ENCODE peak calls at places on chromosomes 7 and 10, in four cellular contexts. T is adrenal gland, P is K562, K is A549. E is an unnamed sample. For H3K4me1, the result is how much of the 10 kb centered on the place peaks cover.

GRCh38 chr7:117458977-117459583 is 20.7 kb upstream of the CFTR start:
- DNase-seq in P (no peak), K (no peak), T (no peak), E (no peak)

GRCh38 chr7:132145466-132145865 is 430.8 kb downstream of the PLXNA4 start:
- DNase-seq in T (no peak), K (peak), P (no peak), E (no peak)

GRCh38 chr7:23918856-23919255 is 208.8 kb downstream of the STK31 start:
- DNase-seq in K (no peak), T (no peak), P (no peak), E (no peak)

GRCh38 chr7:26858735-26859134 is 5.7 kb downstream of the SKAP2 start:
- DNase-seq in P (no peak), K (no peak), T (no peak), E (no peak)

GRCh38 chr10:27447540-27447939 is 56.6 kb upstream of the RAB18 start:
- DNase-seq in T (no peak), K (no peak), P (no peak), E (no peak)

GRCh38 chr7:35596061-35596460 is 98.9 kb downstream of the HERPUD2 start:
- DNase-seq in K (no peak), P (peak), T (peak), E (no peak)

GRCh38 chr7:79434867-79435266 is 18.6 kb downstream of the MAGI2 start:
- DNase-seq in K (no peak), T (no peak), P (no peak), E (no peak)

GRCh38 chr7:101882595-101883564 is 65.5 kb downstream of the CUX1 start:
- DNase-seq in T (peak), P (peak), K (peak), E (peak)

GRCh38 chr7:1948377-1948796 is 278.3 kb downstream of the ELFN1 start:
- DNase-seq in P (no peak), T (no peak), K (no peak), E (no peak)

GRCh38 chr10:34244787-34245484 is 570.2 kb downstream of the PARD3 start:
- DNase-seq in T (no peak), K (no peak), P (no peak), E (no peak)

GRCh38 chr10:71246591-71247143 is 34.3 kb downstream of the UNC5B start:
- DNase-seq in P (no peak), T (no peak), K (peak), E (peak)

GRCh38 chr10:106515206-106515790 is 649.2 kb downstream of the SORCS1 start:
- DNase-seq in K (no peak), P (no peak), T (no peak), E (peak)

GRCh38 chr10:89301231-89301630 is 615 bp upstream of the IFIT2 start:
- DNase-seq in K (no peak), P (no peak), T (peak), E (no peak)

GRCh38 chr7:157391036-157391710 is 54.4 kb downstream of the DNAJB6 start:
- DNase-seq in P (no peak), K (no peak), T (no peak), E (no peak)

GRCh38 chr10:22927661-22928403 is at the start of gene ARMC3:
- DNase-seq in T (peak), P (peak), K (peak), E (peak)

GRCh38 chr7:4727914-4728705 is 46.0 kb downstream of the FOXK1 start:
- DNase-seq in P (no peak), T (no peak), K (no peak), E (no peak)
- H3K4me1 ChIP-seq in P (under half), T (under half), K (under half), E (under half)

GRCh38 chr7:668139-668871 is 58.2 kb upstream of the DNAAF5 start:
- DNase-seq in K (no peak), P (no peak), T (no peak), E (peak)
- H3K4me3 ChIP-seq in K (no peak), P (no peak), T (no peak), E (no peak)

GRCh38 chr10:77576007-77576367 is 61.6 kb downstream of the KCNMA1 start:
- DNase-seq in K (no peak), T (no peak), P (no peak), E (no peak)
- H3K4me1 ChIP-seq in K (under half), T (under half), P (under half), E (under half)

DNA sequence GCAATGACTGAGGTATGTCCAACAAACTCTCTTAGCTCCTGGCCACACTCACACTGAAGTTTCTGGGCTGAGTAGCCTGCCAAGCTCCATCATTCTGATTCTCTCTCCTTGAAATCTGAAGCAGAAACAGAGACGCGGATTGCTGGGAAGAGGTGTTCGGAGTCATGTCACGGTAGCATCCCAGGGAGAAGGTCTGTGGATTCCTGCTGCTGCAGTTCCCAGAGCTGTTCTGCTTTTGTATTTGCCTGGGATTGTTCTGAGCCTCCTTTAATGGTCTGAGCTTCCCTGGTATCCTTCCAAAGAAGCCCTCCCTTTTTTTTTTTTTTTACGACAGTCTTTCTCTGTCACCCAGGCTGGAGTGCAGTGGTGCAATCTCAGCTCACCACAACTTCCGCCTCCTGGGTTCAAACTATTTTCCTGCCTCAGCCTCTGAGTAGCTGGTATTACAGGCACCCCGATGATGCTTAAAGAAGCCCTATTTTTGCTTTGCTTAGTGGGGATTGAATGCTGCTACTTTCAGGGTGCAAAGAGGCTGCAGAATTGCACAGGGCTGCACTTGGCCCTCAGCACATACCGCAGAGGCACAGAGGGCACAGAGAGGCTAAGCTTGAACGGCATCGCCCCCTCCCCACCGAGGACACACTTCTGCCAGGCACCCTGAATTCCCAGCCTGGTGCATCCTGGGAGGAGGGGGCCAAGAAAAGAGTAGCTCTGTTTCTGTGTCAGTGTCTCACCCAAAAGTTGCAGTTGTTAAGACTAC is 208.7 kb upstream of the GALNT17 start:
- DNase-seq in K (no peak), T (no peak), P (no peak), E (no peak)
- H3K4me3 ChIP-seq in K (no peak), T (no peak), P (no peak), E (no peak)

DNA sequence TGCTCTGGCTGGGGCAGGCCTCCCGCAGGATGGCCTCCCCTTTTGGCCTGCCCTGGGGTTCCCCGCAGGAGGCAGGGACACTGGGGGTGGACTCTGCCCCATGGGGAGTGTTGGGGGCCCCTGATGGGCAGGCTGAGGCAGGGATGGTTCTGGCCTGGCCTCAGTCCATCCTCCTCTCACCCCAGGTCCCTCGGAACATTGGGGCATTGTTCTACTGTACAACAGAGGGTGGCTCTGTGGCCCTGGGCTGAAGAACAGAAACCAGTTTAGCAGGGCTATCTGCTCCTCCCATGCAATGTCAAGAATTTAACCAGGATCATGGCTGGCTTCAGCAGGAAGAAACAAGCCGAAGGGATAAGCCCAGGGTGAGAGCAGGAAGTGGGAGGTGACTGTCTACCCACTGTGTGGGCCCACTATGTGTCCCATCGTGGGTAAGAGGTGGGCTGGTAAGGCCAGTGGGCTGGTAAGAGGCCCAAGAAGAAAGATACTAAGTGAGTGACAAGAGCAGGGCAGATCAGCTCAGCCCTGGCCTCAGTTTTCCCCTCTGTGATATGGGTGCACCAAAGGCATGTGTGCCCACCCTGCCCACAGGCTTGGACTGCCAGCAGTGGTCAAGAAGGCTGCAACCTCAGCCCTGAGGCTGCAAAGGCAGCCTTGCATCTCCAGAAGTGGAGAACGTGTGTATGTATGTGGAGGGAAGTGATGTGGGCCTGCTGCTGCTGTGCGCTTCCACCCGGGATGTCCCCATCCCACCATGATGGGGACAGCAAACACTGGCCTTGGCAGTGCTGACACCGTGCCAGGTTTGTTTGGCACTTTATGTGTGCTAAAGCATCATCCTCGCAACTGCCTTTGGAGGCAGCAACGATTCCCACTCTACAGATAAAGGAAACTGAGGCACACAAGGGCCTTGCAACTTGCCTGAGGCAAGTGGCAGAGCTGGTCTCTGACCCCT is 138.9 kb downstream of the SH3PXD2A start:
- DNase-seq in K (no peak), P (no peak), T (no peak), E (peak)
- H3K4me1 ChIP-seq in K (under half), P (under half), T (under half), E (under half)